ENCODE peak calls at places on chromosomes 16 and 17, in four cellular contexts. One of them, this sample, is unnamed.

GRCh38 chr16:75514296-75514695 is 19.1 kb upstream of the CHST6 start:
- DNase-seq in tibial artery: no peak
- DNase-seq in IMR-90: no peak
- DNase-seq in PC-9: no peak
- DNase-seq in this sample: no peak

GRCh38 chr17:69608808-69609494 is 194.5 kb downstream of the MAP2K6 start:
- DNase-seq in IMR-90: peak; percentile 96
- DNase-seq in PC-9: no peak
- DNase-seq in tibial artery: peak; percentile 21
- DNase-seq in this sample: no peak

GRCh38 chr17:2383628-2384167 is 17.2 kb downstream of the MNT start:
- DNase-seq in PC-9: no peak
- DNase-seq in IMR-90: no peak
- DNase-seq in tibial artery: no peak
- DNase-seq in this sample: no peak

GRCh38 chr16:69718365-69718764 is 8.0 kb downstream of the NQO1 start:
- DNase-seq in IMR-90: no peak
- DNase-seq in tibial artery: no peak
- DNase-seq in PC-9: no peak
- DNase-seq in this sample: no peak

GRCh38 chr16:49992825-49993224 is 32.2 kb upstream of the CNEP1R1 start:
- DNase-seq in IMR-90: no peak
- DNase-seq in tibial artery: no peak
- DNase-seq in PC-9: no peak
- DNase-seq in this sample: no peak

GRCh38 chr17:44223574-44224046 is 4.1 kb upstream of the UBTF start:
- DNase-seq in PC-9: no peak
- DNase-seq in tibial artery: peak; percentile 37
- DNase-seq in IMR-90: peak; percentile 65
- DNase-seq in this sample: no peak

GRCh38 chr17:1490643-1491405 is 1.7 kb downstream of the MYO1C start:
- DNase-seq in IMR-90: no peak
- DNase-seq in tibial artery: peak; percentile 48
- DNase-seq in PC-9: peak; percentile 76
- DNase-seq in this sample: no peak

GRCh38 chr17:10384175-10384574 is 11.4 kb upstream of the MYH13 start:
- DNase-seq in PC-9: no peak
- DNase-seq in IMR-90: no peak
- DNase-seq in tibial artery: no peak
- DNase-seq in this sample: peak; percentile 50

GRCh38 chr16:74603848-74604247 is 3.1 kb downstream of the GLG1 start:
- DNase-seq in tibial artery: no peak
- DNase-seq in PC-9: no peak
- DNase-seq in IMR-90: peak; percentile 21
- DNase-seq in this sample: no peak

GRCh38 chr17:63458478-63458877 is 12.4 kb upstream of the CYB561 start:
- DNase-seq in PC-9: no peak
- DNase-seq in tibial artery: no peak
- DNase-seq in IMR-90: no peak
- DNase-seq in this sample: no peak

GRCh38 chr16:3364774-3365427 is 9.2 kb downstream of the OR2C1 start:
- DNase-seq in tibial artery: peak; percentile 66
- DNase-seq in PC-9: peak; percentile 73
- DNase-seq in IMR-90: peak; percentile 95
- DNase-seq in this sample: peak; percentile 92

GRCh38 chr17:78323821-78324390 is 36.0 kb downstream of the SOCS3 start:
- DNase-seq in tibial artery: no peak
- DNase-seq in IMR-90: no peak
- DNase-seq in PC-9: no peak
- DNase-seq in this sample: no peak

GRCh38 chr17:69434164-69434579 is 19.7 kb downstream of the MAP2K6 start:
- DNase-seq in PC-9: no peak
- DNase-seq in IMR-90: peak; percentile 26
- DNase-seq in tibial artery: peak; percentile 28
- DNase-seq in this sample: no peak

GRCh38 chr16:66084306-66084705 is 282.2 kb upstream of the CDH5 start:
- DNase-seq in IMR-90: no peak
- DNase-seq in PC-9: no peak
- DNase-seq in tibial artery: no peak
- DNase-seq in this sample: no peak

GRCh38 chr17:74842599-74843351 is 16.9 kb downstream of the GRIN2C start:
- DNase-seq in IMR-90: peak; percentile 46
- DNase-seq in tibial artery: no peak
- DNase-seq in PC-9: peak; percentile 74
- DNase-seq in this sample: no peak

GRCh38 chr17:17032131-17032692 is 10.0 kb upstream of the MPRIP start:
- DNase-seq in IMR-90: peak; percentile 89
- DNase-seq in tibial artery: peak; percentile 50
- DNase-seq in PC-9: peak; percentile 78
- DNase-seq in this sample: no peak

GRCh38 chr17:50234581-50234980 is 33.1 kb upstream of the COL1A1 start:
- DNase-seq in PC-9: no peak
- DNase-seq in IMR-90: no peak
- DNase-seq in tibial artery: no peak
- DNase-seq in this sample: no peak

GRCh38 chr16:55701442-55702319 is 45.9 kb downstream of the SLC6A2 start:
- DNase-seq in IMR-90: peak; percentile 26
- DNase-seq in tibial artery: peak; percentile 39
- DNase-seq in PC-9: peak; percentile 53
- DNase-seq in this sample: no peak

GRCh38 chr16:85733839-85734170 is 17.1 kb downstream of the C16orf74 start:
- DNase-seq in IMR-90: no peak
- DNase-seq in PC-9: no peak
- DNase-seq in tibial artery: no peak
- DNase-seq in this sample: no peak

GRCh38 chr16:67447508-67448076 is 16.7 kb downstream of the HSD11B2 start:
- DNase-seq in IMR-90: peak; percentile 42
- DNase-seq in tibial artery: no peak
- DNase-seq in PC-9: peak; percentile 46
- DNase-seq in this sample: no peak

GRCh38 chr16:14669776-14670175 is 24.3 kb downstream of the PLA2G10 start:
- DNase-seq in tibial artery: no peak
- DNase-seq in PC-9: peak; percentile 47
- DNase-seq in IMR-90: no peak
- DNase-seq in this sample: no peak

GRCh38 chr17:39950871-39951348 is 11.9 kb upstream of the GSDMA start:
- DNase-seq in IMR-90: no peak
- DNase-seq in tibial artery: no peak
- DNase-seq in PC-9: no peak
- DNase-seq in this sample: no peak

GRCh38 chr17:4733073-4733531 is 1.9 kb downstream of the MED11 start:
- DNase-seq in PC-9: no peak
- DNase-seq in IMR-90: no peak
- DNase-seq in tibial artery: peak; percentile 60
- DNase-seq in this sample: no peak

GRCh38 chr17:69269174-69269998 is 40.8 kb upstream of the ABCA10 start:
- DNase-seq in tibial artery: no peak
- DNase-seq in PC-9: no peak
- DNase-seq in IMR-90: peak; percentile 66
- DNase-seq in this sample: no peak

GRCh38 chr16:73034374-73034773 is 13.6 kb downstream of the ZFHX3 start:
- DNase-seq in PC-9: no peak
- DNase-seq in tibial artery: no peak
- DNase-seq in IMR-90: no peak
- DNase-seq in this sample: no peak

GRCh38 chr16:11384956-11385586 is 39.8 kb downstream of the RMI2 start:
- DNase-seq in PC-9: no peak
- DNase-seq in IMR-90: no peak
- DNase-seq in tibial artery: no peak
- DNase-seq in this sample: no peak

GRCh38 chr17:61388561-61389356 is 10.9 kb upstream of the TBX2 start:
- DNase-seq in IMR-90: no peak
- DNase-seq in PC-9: no peak
- DNase-seq in tibial artery: no peak
- DNase-seq in this sample: no peak

GRCh38 chr17:2814499-2815341 is 18.5 kb downstream of the RAP1GAP2 start:
- DNase-seq in PC-9: peak; percentile 35
- DNase-seq in tibial artery: peak; percentile 28
- DNase-seq in IMR-90: no peak
- DNase-seq in this sample: no peak

GRCh38 chr16:56691885-56692284 is 9.6 kb downstream of the MT1X start:
- DNase-seq in PC-9: peak; percentile 92
- DNase-seq in IMR-90: peak; percentile 17
- DNase-seq in tibial artery: no peak
- DNase-seq in this sample: no peak

GRCh38 chr16:66220766-66221165 is 145.7 kb upstream of the CDH5 start:
- DNase-seq in PC-9: no peak
- DNase-seq in IMR-90: no peak
- DNase-seq in tibial artery: no peak
- DNase-seq in this sample: no peak

GRCh38 chr16:1823821-1824220 is 2.8 kb downstream of the HAGH start:
- DNase-seq in tibial artery: no peak
- DNase-seq in PC-9: peak; percentile 54
- DNase-seq in IMR-90: peak; percentile 59
- DNase-seq in this sample: no peak

GRCh38 chr16:66274335-66275110 is 92.0 kb upstream of the CDH5 start:
- DNase-seq in tibial artery: no peak
- DNase-seq in PC-9: no peak
- DNase-seq in IMR-90: peak; percentile 44
- DNase-seq in this sample: no peak

GRCh38 chr16:28208824-28209223 is 2.9 kb downstream of the XPO6 start:
- DNase-seq in tibial artery: no peak
- DNase-seq in PC-9: no peak
- DNase-seq in IMR-90: no peak
- DNase-seq in this sample: no peak
- H3K36me3 ChIP-seq in tibial artery: peaks cover 12% of the 10 kb centered on the region
- H3K36me3 ChIP-seq in PC-9: peaks cover 26% of the 10 kb centered on the region
- H3K36me3 ChIP-seq in IMR-90: peaks cover 34% of the 10 kb centered on the region
- H3K36me3 ChIP-seq in this sample: peaks cover 42% of the 10 kb centered on the region

GRCh38 chr16:82649766-82650165 is 23.0 kb downstream of the CDH13 start:
- DNase-seq in IMR-90: peak; percentile 57
- DNase-seq in tibial artery: no peak
- DNase-seq in PC-9: no peak
- DNase-seq in this sample: no peak
- H3K27ac ChIP-seq in IMR-90: no peak overlapping the region
- H3K27ac ChIP-seq in tibial artery: no peak overlapping the region
- H3K27ac ChIP-seq in PC-9: no peak overlapping the region
- H3K27ac ChIP-seq in this sample: no peak overlapping the region

DNA sequence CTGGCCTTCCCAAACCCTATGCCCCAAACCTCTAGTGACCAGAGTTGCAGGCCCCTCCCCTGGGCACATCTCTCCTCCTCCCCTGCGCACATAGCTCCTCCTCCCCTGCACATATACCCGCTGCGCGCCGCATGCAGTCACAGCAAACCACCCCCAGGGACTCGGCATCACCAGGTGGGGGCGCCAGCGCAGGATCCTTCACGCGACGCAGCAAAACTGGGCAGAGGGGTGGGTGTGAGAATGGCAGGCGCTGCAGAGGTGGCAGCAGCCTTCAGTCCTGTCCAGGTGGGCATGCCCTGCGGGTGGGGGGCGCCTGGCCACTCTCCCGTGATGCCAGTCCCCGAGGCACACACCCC is 5.6 kb downstream of the CORO6 start:
- DNase-seq in tibial artery: peak; percentile 78
- DNase-seq in PC-9: no peak
- DNase-seq in IMR-90: peak; percentile 38
- DNase-seq in this sample: no peak
- H3K36me3 ChIP-seq in tibial artery: no peaks in the 10 kb centered on the region
- H3K36me3 ChIP-seq in PC-9: no peaks in the 10 kb centered on the region
- H3K36me3 ChIP-seq in IMR-90: peaks cover 2% of the 10 kb centered on the region
- H3K36me3 ChIP-seq in this sample: no peaks in the 10 kb centered on the region

GRCh38 chr16:54040975-54041374 is 245.6 kb downstream of the IRX3 start:
- DNase-seq in IMR-90: no peak
- DNase-seq in tibial artery: no peak
- DNase-seq in PC-9: no peak
- DNase-seq in this sample: no peak
- H3K27ac ChIP-seq in IMR-90: no peak overlapping the region
- H3K27ac ChIP-seq in tibial artery: no peak overlapping the region
- H3K27ac ChIP-seq in PC-9: no peak overlapping the region
- H3K27ac ChIP-seq in this sample: no peak overlapping the region

GRCh38 chr17:80269405-80269807 is 8.8 kb downstream of the RNF213 start:
- DNase-seq in IMR-90: no peak
- DNase-seq in PC-9: no peak
- DNase-seq in tibial artery: no peak
- DNase-seq in this sample: no peak
- H3K36me3 ChIP-seq in IMR-90: peaks cover 48% of the 10 kb centered on the region
- H3K36me3 ChIP-seq in PC-9: no peaks in the 10 kb centered on the region
- H3K36me3 ChIP-seq in tibial artery: peaks cover 10% of the 10 kb centered on the region
- H3K36me3 ChIP-seq in this sample: peaks cover 50% of the 10 kb centered on the region

DNA sequence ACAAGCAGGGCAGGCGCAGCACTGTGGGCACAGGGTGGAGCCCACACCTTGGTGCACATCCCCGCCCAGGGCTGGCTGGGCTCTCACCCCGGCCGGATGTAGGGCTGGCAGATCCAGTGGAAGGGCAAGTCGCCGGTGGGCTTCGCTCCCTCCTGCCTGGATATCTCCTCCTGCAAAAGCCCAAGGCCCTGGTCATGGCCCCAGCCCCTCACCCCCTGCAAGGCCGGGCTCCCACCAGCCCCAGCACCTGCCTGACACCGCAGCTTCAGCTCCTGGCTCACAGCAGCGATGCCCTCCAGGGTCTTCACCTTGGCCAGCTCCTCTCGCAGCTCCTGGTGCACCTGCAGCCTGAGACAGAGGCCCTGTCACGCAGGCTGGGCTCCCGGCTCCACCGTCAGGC is 5.0 kb downstream of the DUS1L start:
- DNase-seq in IMR-90: no peak
- DNase-seq in tibial artery: no peak
- DNase-seq in PC-9: no peak
- DNase-seq in this sample: no peak
- H3K27ac ChIP-seq in IMR-90: no peak overlapping the region
- H3K27ac ChIP-seq in tibial artery: no peak overlapping the region
- H3K27ac ChIP-seq in PC-9: no peak overlapping the region
- H3K27ac ChIP-seq in this sample: no peak overlapping the region

GRCh38 chr16:8310356-8310755 is 280.0 kb downstream of the TMEM114 start:
- DNase-seq in PC-9: no peak
- DNase-seq in IMR-90: no peak
- DNase-seq in tibial artery: no peak
- DNase-seq in this sample: no peak
- H3K36me3 ChIP-seq in PC-9: no peaks in the 10 kb centered on the region
- H3K36me3 ChIP-seq in IMR-90: no peaks in the 10 kb centered on the region
- H3K36me3 ChIP-seq in tibial artery: no peaks in the 10 kb centered on the region
- H3K36me3 ChIP-seq in this sample: no peaks in the 10 kb centered on the region

GRCh38 chr16:13064821-13065220 is 163.4 kb downstream of the SHISA9 start:
- DNase-seq in IMR-90: no peak
- DNase-seq in PC-9: no peak
- DNase-seq in tibial artery: no peak
- DNase-seq in this sample: no peak

GRCh38 chr16:13067648-13068047 is 166.2 kb downstream of the SHISA9 start:
- DNase-seq in tibial artery: no peak
- DNase-seq in IMR-90: no peak
- DNase-seq in PC-9: no peak
- DNase-seq in this sample: no peak

GRCh38 chr16:13068912-13069583 is 167.7 kb downstream of the SHISA9 start:
- DNase-seq in PC-9: no peak
- DNase-seq in IMR-90: no peak
- DNase-seq in tibial artery: no peak
- DNase-seq in this sample: no peak

DNA sequence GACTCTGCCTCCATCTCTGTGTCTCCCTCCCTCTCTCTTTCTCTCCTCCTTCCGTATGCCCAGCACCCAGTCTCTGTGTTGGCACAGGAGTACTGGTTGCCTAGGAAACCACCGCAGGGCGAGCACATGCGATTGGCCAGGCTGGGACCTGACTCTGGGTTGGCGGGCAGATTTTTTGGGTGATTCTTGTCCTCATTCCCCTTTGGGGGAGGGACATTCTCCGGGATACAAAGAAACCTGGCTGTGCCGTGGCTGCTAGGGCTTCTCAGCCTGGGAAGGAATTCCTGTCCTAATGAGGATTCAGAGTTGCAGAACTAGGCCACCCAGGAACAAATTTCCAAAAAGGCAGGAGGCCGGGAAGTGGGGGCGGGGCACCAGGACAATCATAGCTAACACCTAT is 168.9 kb downstream of the SHISA9 start:
- DNase-seq in IMR-90: no peak
- DNase-seq in tibial artery: no peak
- DNase-seq in PC-9: no peak
- DNase-seq in this sample: no peak
- H3K27ac ChIP-seq in IMR-90: no peak overlapping the region
- H3K27ac ChIP-seq in tibial artery: no peak overlapping the region
- H3K27ac ChIP-seq in PC-9: no peak overlapping the region
- H3K27ac ChIP-seq in this sample: no peak overlapping the region